ENCODE peak calls at places on chromosomes 16 and 17, in five cellular contexts. L, C, H, B and R are unnamed samples.

GRCh38 chr17:2779545-2779944 is 16.7 kb upstream of the RAP1GAP2 start:
- DNase-seq in L (no peak), C (no peak), H (no peak), B (no peak), R (no peak)

GRCh38 chr17:65762973-65763372 is 201.5 kb upstream of the AXIN2 start:
- DNase-seq in L (no peak), C (no peak), H (no peak), B (no peak), R (no peak)

GRCh38 chr17:9239821-9240658 is 218.7 kb downstream of the NTN1 start:
- DNase-seq in L (peak), C (peak), H (peak), B (peak), R (peak)

GRCh38 chr16:88681709-88682451 is 4.4 kb downstream of the SNAI3 start:
- DNase-seq in L (no peak), C (peak), H (peak), B (no peak), R (no peak)

GRCh38 chr17:2171725-2172446 is 117.0 kb downstream of the HIC1 start:
- DNase-seq in L (no peak), C (no peak), H (no peak), B (no peak), R (no peak)

GRCh38 chr16:58494981-58495860 is 4.7 kb upstream of the NDRG4 start:
- DNase-seq in L (peak), C (peak), H (peak), B (peak), R (peak)

GRCh38 chr17:57911834-57912673 is 43.2 kb downstream of the CUEDC1 start:
- DNase-seq in L (no peak), C (no peak), H (no peak), B (no peak), R (peak)

GRCh38 chr17:27338536-27338985 is 44.6 kb downstream of the WSB1 start:
- DNase-seq in L (no peak), C (no peak), H (no peak), B (no peak), R (no peak)

GRCh38 chr16:19858006-19858653 is 26.5 kb downstream of the GPRC5B start:
- DNase-seq in L (no peak), C (no peak), H (no peak), B (no peak), R (no peak)

GRCh38 chr17:35789044-35789443 is 6.4 kb downstream of the MMP28 start:
- DNase-seq in L (no peak), C (no peak), H (no peak), B (no peak), R (no peak)

GRCh38 chr17:80864751-80865150 is 126.9 kb upstream of the CHMP6 start:
- DNase-seq in L (no peak), C (no peak), H (no peak), B (no peak), R (no peak)

GRCh38 chr17:4101127-4101798 is 41.6 kb downstream of the ZZEF1 start:
- DNase-seq in L (no peak), C (no peak), H (no peak), B (no peak), R (no peak)

GRCh38 chr17:65953316-65954147 is 238.4 kb downstream of the CEP112 start:
- DNase-seq in L (no peak), C (no peak), H (no peak), B (no peak), R (no peak)

GRCh38 chr17:67922503-67922902 is 73.8 kb downstream of the C17orf58 start:
- DNase-seq in L (no peak), C (no peak), H (no peak), B (no peak), R (no peak)

GRCh38 chr17:60155815-60156214 is 6.0 kb downstream of the CA4 start:
- DNase-seq in L (no peak), C (no peak), H (no peak), B (no peak), R (no peak)

GRCh38 chr16:82412770-82413169 is 214.0 kb upstream of the CDH13 start:
- DNase-seq in L (no peak), C (no peak), H (no peak), B (no peak), R (no peak)

GRCh38 chr17:80510772-80511171 is 33.9 kb upstream of the RPTOR start:
- DNase-seq in L (no peak), C (no peak), H (no peak), B (no peak), R (no peak)

GRCh38 chr17:65942592-65942991 is 249.3 kb downstream of the CEP112 start:
- DNase-seq in L (no peak), C (no peak), H (no peak), B (no peak), R (no peak)

GRCh38 chr16:50213939-50214519 is 52.3 kb upstream of the ADCY7 start:
- DNase-seq in L (peak), C (no peak), H (no peak), B (no peak), R (no peak)

GRCh38 chr17:18033442-18034099 is 5.4 kb downstream of the ATPAF2 start:
- DNase-seq in L (peak), C (peak), H (peak), B (no peak), R (peak)

GRCh38 chr16:86293897-86294296 is 216.4 kb upstream of the FOXF1 start:
- DNase-seq in L (no peak), C (no peak), H (no peak), B (no peak), R (no peak)

GRCh38 chr17:35460354-35460851 is 11.8 kb upstream of the SLFN13 start:
- DNase-seq in L (peak), C (peak), H (peak), B (no peak), R (peak)

GRCh38 chr16:54545890-54546476 is 259.4 kb upstream of the IRX3 start:
- DNase-seq in L (no peak), C (no peak), H (no peak), B (no peak), R (no peak)

GRCh38 chr17:12664894-12665262 is 812 bp upstream of the MYOCD start:
- DNase-seq in L (no peak), C (no peak), H (no peak), B (no peak), R (no peak)

GRCh38 chr17:72538921-72539352 is 418.1 kb downstream of the SOX9 start:
- DNase-seq in L (no peak), C (no peak), H (no peak), B (no peak), R (no peak)

GRCh38 chr16:678858-679807 is 1.1 kb upstream of the STUB1 start:
- DNase-seq in L (no peak), C (peak), H (peak), B (peak), R (no peak)

GRCh38 chr16:65782537-65783290 is 583.8 kb upstream of the CDH5 start:
- DNase-seq in L (no peak), C (no peak), H (no peak), B (peak), R (no peak)